ENCODE peak calls at places on chromosomes 11 and 22, in six cellular contexts. A is PC-3, H is body of pancreas, W is HCT116, G is PC-9, S is IMR-90. U is an unnamed sample.

GRCh38 chr11:15127341-15127740 is 12.6 kb downstream of the INSC start:
- DNase-seq in A (peak), H (no peak), W (no peak), G (no peak), S (peak), U (no peak)

GRCh38 chr11:1302461-1303073 is 6.9 kb downstream of the TOLLIP start:
- DNase-seq in A (no peak), H (peak), W (no peak), G (no peak), S (no peak), U (no peak)

GRCh38 chr22:39146256-39147101 is 6.0 kb downstream of the CBX7 start:
- DNase-seq in A (no peak), H (no peak), W (no peak), G (no peak), S (no peak), U (no peak)

GRCh38 chr11:134904103-134904502 is 492.1 kb upstream of the B3GAT1 start:
- DNase-seq in A (no peak), H (no peak), W (no peak), G (no peak), S (no peak), U (no peak)

GRCh38 chr22:29380032-29380781 is 8.2 kb downstream of the AP1B1 start:
- DNase-seq in A (peak), H (no peak), W (no peak), G (no peak), S (peak), U (peak)

GRCh38 chr11:1260023-1260501 is 37.2 kb downstream of the MUC5B start:
- DNase-seq in A (peak), H (no peak), W (peak), G (peak), S (no peak), U (peak)

GRCh38 chr11:57464343-57465181 is 4.2 kb downstream of the RTN4RL2 start:
- DNase-seq in A (no peak), H (no peak), W (no peak), G (no peak), S (peak), U (no peak)

GRCh38 chr11:7220636-7221035 is 31.1 kb upstream of the SYT9 start:
- DNase-seq in A (no peak), H (no peak), W (no peak), G (no peak), S (no peak), U (no peak)

GRCh38 chr11:47178737-47179654 is 2.3 kb upstream of the ARFGAP2 start:
- DNase-seq in A (no peak), H (no peak), W (no peak), G (no peak), S (no peak), U (no peak)

GRCh38 chr22:32564170-32565001 is 89.8 kb downstream of the FBXO7 start:
- DNase-seq in A (no peak), H (no peak), W (no peak), G (no peak), S (peak), U (no peak)

GRCh38 chr22:30205281-30206115 is 41.1 kb downstream of the LIF start:
- DNase-seq in A (peak), H (no peak), W (no peak), G (no peak), S (peak), U (peak)

GRCh38 chr22:20530368-20531153 is 23.2 kb downstream of the MED15 start:
- DNase-seq in A (peak), H (no peak), W (peak), G (peak), S (peak), U (peak)

GRCh38 chr22:40525250-40525884 is 111.2 kb downstream of the MRTFA start:
- DNase-seq in A (peak), H (peak), W (no peak), G (peak), S (peak), U (no peak)

GRCh38 chr11:11841121-11841604 is 609 bp upstream of the USP47 start:
- DNase-seq in A (peak), H (peak), W (peak), G (peak), S (no peak), U (no peak)

GRCh38 chr11:14673824-14674432 is 30.3 kb downstream of the PDE3B start:
- DNase-seq in A (no peak), H (no peak), W (no peak), G (no peak), S (no peak), U (no peak)

GRCh38 chr11:78722786-78723185 is 148.1 kb upstream of the NARS2 start:
- DNase-seq in A (peak), H (no peak), W (no peak), G (no peak), S (peak), U (no peak)

GRCh38 chr22:32336185-32336603 is 21.5 kb upstream of the RFPL3 start:
- DNase-seq in A (no peak), H (no peak), W (no peak), G (no peak), S (no peak), U (no peak)

GRCh38 chr11:32385998-32386397 is 49.3 kb downstream of the WT1 start:
- DNase-seq in A (peak), H (no peak), W (peak), G (peak), S (peak), U (peak)

GRCh38 chr11:102564110-102564509 is 33.6 kb upstream of the MMP7 start:
- DNase-seq in A (peak), H (no peak), W (peak), G (no peak), S (peak), U (peak)

GRCh38 chr11:79393362-79394043 is 47.3 kb downstream of the TENM4 start:
- DNase-seq in A (peak), H (no peak), W (no peak), G (no peak), S (no peak), U (no peak)

GRCh38 chr11:94885133-94885532 is 88.2 kb downstream of the CWC15 start:
- DNase-seq in A (peak), H (no peak), W (no peak), G (peak), S (no peak), U (peak)

GRCh38 chr11:128174465-128175101 is 412.8 kb downstream of the ETS1 start:
- DNase-seq in A (no peak), H (no peak), W (no peak), G (no peak), S (peak), U (no peak)

GRCh38 chr22:20748820-20749428 is 25.0 kb upstream of the SERPIND1 start:
- DNase-seq in A (no peak), H (no peak), W (no peak), G (no peak), S (peak), U (no peak)

GRCh38 chr11:128453444-128454336 is 133.7 kb downstream of the ETS1 start:
- DNase-seq in A (peak), H (peak), W (no peak), G (no peak), S (peak), U (peak)

GRCh38 chr11:103811870-103812509 is 224.4 kb upstream of the DDI1 start:
- DNase-seq in A (no peak), H (no peak), W (no peak), G (no peak), S (no peak), U (no peak)

GRCh38 chr11:120139316-120140069 is 1.6 kb upstream of the TRIM29 start:
- DNase-seq in A (no peak), H (peak), W (no peak), G (no peak), S (no peak), U (no peak)

GRCh38 chr11:97269527-97269926 is 879.7 kb downstream of the JRKL start:
- DNase-seq in A (peak), H (no peak), W (no peak), G (no peak), S (no peak), U (peak)

GRCh38 chr22:29621761-29622526 is 18.5 kb downstream of the NF2 start:
- DNase-seq in A (peak), H (no peak), W (peak), G (peak), S (peak), U (peak)

GRCh38 chr11:70885721-70886305 is 366.6 kb downstream of the SHANK2 start:
- DNase-seq in A (no peak), H (no peak), W (no peak), G (no peak), S (peak), U (no peak)

GRCh38 chr11:19447150-19447566 is 206.4 kb upstream of the E2F8 start:
- DNase-seq in A (peak), H (no peak), W (no peak), G (peak), S (peak), U (no peak)

GRCh38 chr11:208177-208916 is 839 bp downstream of the RIC8A start:
- DNase-seq in A (peak), H (peak), W (peak), G (peak), S (peak), U (peak)

GRCh38 chr11:118202599-118203422 is 22.0 kb downstream of the JAML start:
- DNase-seq in A (no peak), H (peak), W (no peak), G (no peak), S (no peak), U (no peak)

GRCh38 chr11:30295178-30295885 is 27.6 kb upstream of the ARL14EP start:
- DNase-seq in A (no peak), H (no peak), W (no peak), G (no peak), S (no peak), U (no peak)
- H3K27ac ChIP-seq in A (no peak), H (no peak), W (no peak), G (no peak), S (no peak), U (no peak)

GRCh38 chr22:48968201-48968959 is 859.3 kb downstream of the BRD1 start:
- DNase-seq in A (peak), H (peak), W (peak), G (peak), S (no peak), U (no peak)
- TF ChIP-seq CTCF in A (peak), H (peak), W (peak), G (peak), S (no peak), U (no peak)

GRCh38 chr11:10514210-10514609 is 26.8 kb downstream of the RNF141 start:
- DNase-seq in A (peak), H (no peak), W (no peak), G (no peak), S (peak), U (no peak)
- H3K27ac ChIP-seq in A (no peak), H (no peak), W (peak), G (no peak), S (no peak), U (no peak)

DNA sequence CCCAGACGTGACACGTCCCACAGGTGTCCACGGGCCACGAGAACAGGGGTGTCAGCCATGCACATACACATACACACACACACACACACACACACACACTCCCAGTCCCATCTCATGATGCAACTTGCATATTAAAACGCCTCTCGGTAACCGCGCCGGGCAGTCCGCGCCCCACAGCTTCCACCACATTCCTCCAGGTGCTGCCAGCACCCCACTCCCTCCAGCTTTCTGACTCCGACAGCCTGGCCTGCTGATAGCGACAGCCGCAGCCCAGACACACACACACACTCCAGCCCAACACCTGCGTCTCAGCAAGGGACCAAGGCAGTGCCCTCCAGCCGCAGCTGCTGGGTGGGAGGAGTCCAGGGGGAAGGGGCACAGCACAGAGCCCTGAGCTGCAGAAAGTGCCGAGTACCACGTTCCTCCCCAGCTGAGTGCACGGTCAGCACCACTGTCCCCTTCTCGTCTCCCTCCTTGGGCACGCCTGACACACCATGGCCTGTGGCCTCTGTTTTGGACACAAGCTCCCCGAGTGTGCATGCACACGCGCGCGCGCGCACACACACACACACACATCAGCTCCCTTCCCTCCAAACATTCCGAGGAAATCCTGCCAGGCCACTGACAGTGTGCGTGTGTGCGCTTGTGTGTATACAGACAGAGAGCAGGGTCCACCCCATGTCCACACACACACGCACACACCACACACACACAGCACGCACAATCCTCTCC is 1.3 kb downstream of the ELFN2 start:
- DNase-seq in A (no peak), H (no peak), W (no peak), G (peak), S (peak), U (no peak)
- TF ChIP-seq CTCF in A (no peak), H (no peak), W (no peak), G (no peak), S (no peak), U (no peak)

GRCh38 chr22:46028069-46028991 is 51.4 kb upstream of the WNT7B start:
- DNase-seq in A (no peak), H (peak), W (no peak), G (no peak), S (no peak), U (no peak)

GRCh38 chr22:46027219-46028068 is 50.5 kb upstream of the WNT7B start:
- DNase-seq in A (no peak), H (peak), W (no peak), G (peak), S (no peak), U (no peak)

GRCh38 chr22:46030241-46030880 is 53.4 kb upstream of the WNT7B start:
- DNase-seq in A (no peak), H (peak), W (no peak), G (no peak), S (no peak), U (no peak)

GRCh38 chr22:46029574-46030200 is 52.7 kb upstream of the WNT7B start:
- DNase-seq in A (no peak), H (peak), W (no peak), G (no peak), S (no peak), U (no peak)

GRCh38 chr22:46029036-46029435 is 52.1 kb upstream of the WNT7B start:
- DNase-seq in A (no peak), H (peak), W (no peak), G (no peak), S (no peak), U (no peak)
- H3K27ac ChIP-seq in A (no peak), H (no peak), W (no peak), G (no peak), S (no peak), U (peak)

U was measured in RWPE1.